ENCODE peak calls at places on chromosomes 3 and 15, in five cellular contexts. A, Y, K, C and P are unnamed samples.

GRCh38 chr3:43178891-43179366 is 73.0 kb upstream of the POMGNT2 start:
- DNase-seq in C (no peak), Y (peak; percentile 43), K (peak; percentile 7), A (peak; percentile 52), P (no peak)

GRCh38 chr3:24400450-24400849 is 94.2 kb downstream of the THRB start:
- DNase-seq in A (no peak), Y (no peak), K (no peak), C (no peak), P (no peak)

GRCh38 chr3:13137808-13138565 is 64.8 kb upstream of the IQSEC1 start:
- DNase-seq in C (no peak), K (no peak), Y (no peak), A (no peak), P (no peak)

GRCh38 chr3:154181127-154181691 is 60.0 kb downstream of the ARHGEF26 start:
- DNase-seq in Y (no peak), K (no peak), C (no peak), A (no peak), P (no peak)

GRCh38 chr3:61876797-61877196 is 315.4 kb downstream of the PTPRG start:
- DNase-seq in K (no peak), Y (no peak), C (no peak), A (peak; percentile 72), P (no peak)

GRCh38 chr3:31364188-31364587 is 168.5 kb upstream of the STT3B start:
- DNase-seq in Y (no peak), C (no peak), A (peak; percentile 21), K (no peak), P (no peak)

GRCh38 chr3:156449712-156450574 is 105.0 kb downstream of the SSR3 start:
- DNase-seq in Y (no peak), C (no peak), K (peak; percentile 32), A (peak; percentile 30), P (no peak)

GRCh38 chr3:25460751-25461150 is 32.7 kb downstream of the RARB start:
- DNase-seq in A (no peak), K (no peak), C (no peak), Y (no peak), P (no peak)

GRCh38 chr3:151301787-151302186 is 14.8 kb downstream of the GPR87 start:
- DNase-seq in C (no peak), K (no peak), A (peak; percentile 91), Y (no peak), P (no peak)

GRCh38 chr3:49841126-49841525 is 15.2 kb downstream of the TRAIP start:
- DNase-seq in K (peak; percentile 31), A (no peak), C (no peak), Y (no peak), P (no peak)

GRCh38 chr3:195549931-195550519 is 6.9 kb upstream of the PPP1R2 start:
- DNase-seq in C (no peak), Y (no peak), A (no peak), K (no peak), P (no peak)

GRCh38 chr3:107431298-107432012 is 54.2 kb downstream of the CCDC54 start:
- DNase-seq in A (peak; percentile 50), Y (peak; percentile 61), C (peak; percentile 23), K (peak; percentile 82), P (peak; percentile 82)

GRCh38 chr15:38611228-38611627 is 46.6 kb upstream of the RASGRP1 start:
- DNase-seq in K (no peak), C (no peak), A (no peak), Y (no peak), P (no peak)

GRCh38 chr15:35142578-35142977 is 57.5 kb upstream of the NANOGP8 start:
- DNase-seq in Y (no peak), C (no peak), K (no peak), A (peak; percentile 6), P (no peak)

GRCh38 chr3:149020839-149021252 is 29.5 kb downstream of the GYG1 start:
- DNase-seq in A (peak; percentile 42), Y (no peak), K (no peak), C (no peak), P (no peak)

GRCh38 chr3:101976473-101976872 is 127.2 kb downstream of the NFKBIZ start:
- DNase-seq in Y (no peak), K (no peak), C (no peak), A (no peak), P (no peak)

GRCh38 chr3:165778891-165779290 is 58.3 kb downstream of the BCHE start:
- DNase-seq in C (no peak), K (no peak), Y (no peak), A (no peak), P (no peak)

GRCh38 chr3:194129581-194130133 is 6.3 kb upstream of the HES1 start:
- DNase-seq in K (no peak), Y (no peak), C (no peak), A (no peak), P (no peak)

GRCh38 chr3:168847293-168847883 is 751.7 kb upstream of the GOLIM4 start:
- DNase-seq in Y (no peak), A (peak; percentile 57), K (peak; percentile 16), C (no peak), P (peak; percentile 2)

GRCh38 chr3:139301654-139302053 is 42.2 kb upstream of the MRPS22 start:
- DNase-seq in K (no peak), A (no peak), C (no peak), Y (no peak), P (no peak)

DNA sequence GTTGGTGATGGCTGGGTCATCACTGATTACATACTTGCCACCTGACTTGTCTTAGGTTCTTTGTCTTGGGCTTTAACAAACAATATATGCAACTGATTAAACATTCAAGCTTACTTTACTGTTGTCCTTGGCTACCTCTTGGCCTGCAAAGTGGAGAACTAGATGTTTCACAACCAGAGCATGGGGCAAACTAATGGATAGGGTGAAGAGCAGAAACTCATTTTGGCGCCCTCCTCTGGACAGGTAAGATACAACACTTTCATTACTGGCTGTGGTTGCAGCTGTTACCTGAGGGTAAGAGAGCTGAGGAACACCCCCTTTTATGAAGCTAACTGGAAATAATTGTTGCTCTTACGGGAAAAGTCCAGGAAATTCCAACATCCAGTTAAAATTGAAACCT is 262.1 kb downstream of the NAALADL2 start:
- DNase-seq in Y (peak; percentile 50), A (no peak), K (no peak), C (no peak), P (no peak)
- TF ChIP-seq CTCF in Y (peak; percentile 19), A (peak; percentile 7), K (no peak), C (no peak), P (no peak)

GRCh38 chr15:40469776-40470390 is 901 bp upstream of the CHST14 start:
- DNase-seq in K (no peak), A (peak; percentile 13), C (no peak), Y (no peak), P (no peak)

GRCh38 chr15:40471105-40471777 is 457 bp downstream of the CHST14 start:
- DNase-seq in K (peak; percentile 16), Y (no peak), A (peak; percentile 4), C (no peak), P (peak; percentile 40)

GRCh38 chr15:40472171-40472727 is 1.5 kb downstream of the CHST14 start:
- DNase-seq in K (no peak), A (no peak), C (no peak), Y (no peak), P (no peak)

GRCh38 chr15:40470423-40471104 is at the start of gene CHST14:
- DNase-seq in Y (peak; percentile 55), A (peak; percentile 43), C (no peak), K (peak; percentile 37), P (peak; percentile 66)

DNA sequence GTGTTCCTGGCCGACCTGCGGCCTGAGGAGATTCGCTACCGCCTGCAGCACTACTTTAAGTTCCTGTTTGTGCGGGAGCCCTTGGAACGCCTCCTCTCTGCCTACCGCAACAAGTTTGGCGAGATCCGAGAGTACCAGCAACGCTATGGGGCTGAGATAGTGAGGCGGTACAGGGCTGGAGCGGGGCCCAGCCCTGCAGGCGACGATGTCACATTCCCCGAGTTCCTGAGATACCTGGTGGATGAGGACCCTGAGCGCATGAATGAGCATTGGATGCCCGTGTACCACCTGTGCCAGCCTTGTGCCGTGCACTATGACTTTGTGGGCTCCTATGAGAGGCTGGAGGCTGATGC is 970 bp downstream of the CHST14 start:
- DNase-seq in C (no peak), K (no peak), A (peak; percentile 10), Y (peak; percentile 37), P (no peak)
- TF ChIP-seq POLR2A in C (no peak), K (no peak), A (no peak), Y (no peak), P (no peak)

GRCh38 chr3:39936848-39937247 is 127.4 kb downstream of the MYRIP start:
- DNase-seq in K (no peak), C (no peak), A (no peak), Y (no peak), P (no peak)

GRCh38 chr3:39933986-39934693 is 124.7 kb downstream of the MYRIP start:
- DNase-seq in Y (no peak), A (no peak), C (no peak), K (no peak), P (no peak)

GRCh38 chr3:39934696-39935095 is 125.3 kb downstream of the MYRIP start:
- DNase-seq in K (no peak), A (no peak), Y (no peak), C (no peak), P (no peak)

GRCh38 chr3:39937315-39937714 is 127.9 kb downstream of the MYRIP start:
- DNase-seq in Y (no peak), K (no peak), C (no peak), A (no peak), P (no peak)

GRCh38 chr3:39935261-39935660 is 125.9 kb downstream of the MYRIP start:
- DNase-seq in A (no peak), Y (no peak), C (no peak), K (no peak), P (no peak)
- H3K4me1 ChIP-seq in A (no peaks in the 10 kb centered on the region), Y (peaks cover 32% of the 10 kb centered on the region), C (no peaks in the 10 kb centered on the region), K (no peaks in the 10 kb centered on the region), P (peaks cover 6% of the 10 kb centered on the region)

DNA sequence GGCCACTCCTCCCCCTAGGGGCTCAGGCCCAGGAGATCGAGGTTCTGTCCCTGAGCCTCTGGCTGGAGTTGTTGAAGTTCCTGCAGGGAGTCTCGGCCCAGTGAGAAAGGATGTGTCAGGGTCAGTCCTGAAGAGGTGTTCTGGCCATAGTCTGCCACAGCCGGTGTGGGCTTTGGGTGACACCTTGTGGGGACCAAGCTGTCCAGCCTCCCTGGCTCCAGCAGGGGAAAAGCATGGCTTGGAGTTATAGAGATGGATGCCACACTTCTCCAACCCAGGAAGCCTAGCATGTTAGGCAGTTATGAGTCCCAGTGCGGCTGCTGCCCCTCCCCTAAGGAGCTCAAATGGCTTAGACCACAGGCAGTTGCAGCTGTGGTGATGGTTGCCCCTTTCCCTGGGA is 945.6 kb upstream of the GBE1 start:
- DNase-seq in K (peak; percentile 2), Y (no peak), A (no peak), C (no peak), P (peak; percentile 20)
- TF ChIP-seq CTCF in K (no peak), Y (no peak), A (no peak), C (no peak), P (no peak)

DNA sequence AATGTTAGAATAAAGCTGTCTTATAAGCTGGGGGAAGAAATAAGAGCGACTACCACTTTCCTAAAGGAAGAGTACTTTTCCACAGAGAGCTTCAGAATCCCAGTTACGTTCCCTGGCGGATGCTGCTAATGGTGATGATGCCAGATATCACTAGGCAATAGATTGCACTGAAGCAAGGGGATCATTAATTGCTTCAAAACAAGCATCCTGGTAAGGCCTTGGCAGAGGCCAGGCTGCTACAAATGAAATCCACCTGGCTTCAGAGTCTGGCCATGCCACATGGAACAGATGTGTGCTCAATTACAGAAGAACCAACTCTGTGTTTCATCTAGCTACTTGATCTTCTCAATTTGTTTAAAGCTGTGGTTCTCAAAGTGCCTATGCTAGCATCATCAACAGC is 129.2 kb upstream of the IL12A start:
- DNase-seq in A (no peak), C (no peak), K (no peak), Y (no peak), P (no peak)
- TF ChIP-seq POLR2A in A (no peak), C (no peak), K (no peak), Y (no peak), P (no peak)